ENCODE peak calls at places on chromosomes 5 and 9, in seven cellular contexts. I is nephron progenitor cell, Z is neural progenitor cell, F is AG09309, N is body of pancreas, K is fibroblast of the aortic adventitia, P is heart right ventricle. M is an unnamed sample.

GRCh38 chr5:176670449-176670848 is 23.2 kb downstream of the TSPAN17 start:
- DNase-seq in P (no peak), I (no peak), N (no peak), K (no peak), Z (peak), F (no peak), M (no peak)

GRCh38 chr5:51347704-51348103 is 35.5 kb upstream of the ISL1 start:
- DNase-seq in F (no peak), K (peak), Z (peak), P (no peak), I (no peak), N (no peak), M (no peak)

GRCh38 chr9:133850161-133850560 is 112.0 kb upstream of the SARDH start:
- DNase-seq in N (no peak), K (no peak), P (no peak), I (no peak), F (no peak), Z (no peak), M (no peak)

GRCh38 chr9:136685216-136685615 is 2.0 kb downstream of the AGPAT2 start:
- DNase-seq in N (no peak), Z (no peak), P (peak), K (no peak), F (no peak), I (peak), M (no peak)

GRCh38 chr9:35716236-35716635 is 15.8 kb downstream of the TLN1 start:
- DNase-seq in P (no peak), K (no peak), F (no peak), Z (no peak), I (no peak), N (no peak), M (no peak)

GRCh38 chr5:139901251-139901575 is 105.6 kb downstream of the PSD2 start:
- DNase-seq in I (no peak), N (no peak), P (no peak), K (no peak), F (no peak), Z (no peak), M (no peak)

GRCh38 chr5:76571595-76571994 is 51.6 kb downstream of the F2RL2 start:
- DNase-seq in F (no peak), P (no peak), I (no peak), Z (no peak), N (no peak), K (no peak), M (no peak)

GRCh38 chr5:172407861-172408260 is 46.5 kb downstream of the SH3PXD2B start:
- DNase-seq in F (peak), Z (no peak), P (no peak), N (no peak), K (peak), I (no peak), M (no peak)

GRCh38 chr5:72223371-72223770 is 96.7 kb downstream of the MRPS27 start:
- DNase-seq in N (no peak), I (no peak), F (no peak), Z (no peak), P (no peak), K (no peak), M (no peak)

GRCh38 chr9:16726718-16727451 is 143.6 kb downstream of the BNC2 start:
- DNase-seq in F (peak), I (peak), N (peak), P (peak), Z (peak), K (peak), M (no peak)

GRCh38 chr5:164097747-164098146 is 592.3 kb downstream of the MAT2B start:
- DNase-seq in I (no peak), Z (no peak), P (no peak), F (no peak), N (no peak), K (peak), M (no peak)

GRCh38 chr5:135034963-135035677 is 1.1 kb upstream of the PITX1 start:
- DNase-seq in K (no peak), I (no peak), F (no peak), Z (no peak), P (no peak), N (no peak), M (no peak)

GRCh38 chr9:74173284-74173683 is 323.9 kb upstream of the RORB start:
- DNase-seq in N (no peak), K (no peak), P (no peak), Z (no peak), I (no peak), F (no peak), M (no peak)

GRCh38 chr9:128025756-128026155 is 41.4 kb downstream of the NAIF1 start:
- DNase-seq in Z (no peak), P (no peak), K (no peak), I (no peak), N (no peak), F (no peak), M (no peak)

GRCh38 chr5:122907238-122907637 is 61.8 kb downstream of the SNX24 start:
- DNase-seq in P (no peak), Z (no peak), K (peak), I (no peak), N (no peak), F (no peak), M (no peak)

GRCh38 chr9:95615246-95615645 is 98.5 kb upstream of the PTCH1 start:
- DNase-seq in I (no peak), P (no peak), Z (no peak), N (no peak), F (no peak), K (no peak), M (no peak)

GRCh38 chr9:12604154-12604825 is 88.9 kb upstream of the TYRP1 start:
- DNase-seq in N (no peak), F (no peak), K (peak), I (no peak), P (no peak), Z (no peak), M (no peak)

DNA sequence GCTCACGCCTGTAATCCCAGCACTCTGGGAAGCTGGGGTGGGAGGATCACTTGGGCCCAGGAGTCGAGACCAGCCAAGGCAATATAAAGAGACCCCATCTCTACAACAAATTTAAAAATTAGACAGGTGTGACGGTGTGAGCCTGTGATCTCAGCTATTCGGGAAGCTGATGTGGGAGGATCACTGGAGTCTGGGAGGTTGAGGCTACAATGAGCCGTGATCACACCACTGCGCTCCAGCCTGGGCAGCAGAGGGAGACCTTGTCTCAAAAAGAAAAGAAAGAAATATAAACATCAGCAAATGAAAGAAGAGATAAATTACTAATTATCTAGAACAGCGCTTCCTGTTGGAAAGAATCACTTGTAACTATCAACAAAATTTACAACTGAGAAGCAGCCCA is 105.0 kb downstream of the MAPKAP1 start:
- DNase-seq in P (no peak), K (no peak), N (no peak), Z (no peak), F (no peak), I (peak), M (no peak)
- TF ChIP-seq CTCF in P (no peak), K (no peak), N (no peak), Z (peak), F (peak), I (no peak), M (no peak)

DNA sequence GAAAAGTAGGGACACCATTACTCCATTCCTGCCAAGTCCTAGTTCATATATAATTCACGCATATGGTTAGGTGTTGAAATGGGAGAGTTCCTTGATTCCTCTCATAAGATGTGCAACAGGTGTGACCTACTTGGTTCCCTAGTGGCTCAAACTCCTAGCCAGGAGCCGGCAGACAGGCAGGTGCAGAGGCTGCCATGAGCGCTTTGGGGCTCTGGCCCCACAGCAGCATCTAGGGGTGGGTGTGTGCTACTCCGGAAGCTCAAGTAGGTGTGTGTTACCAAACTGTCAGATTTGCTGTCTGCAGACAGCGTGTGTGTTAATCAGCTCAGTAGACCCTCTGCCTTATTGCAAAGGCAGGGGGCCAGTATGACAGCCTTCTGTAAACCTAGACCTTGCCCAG is 1652.4 kb upstream of the ACO1 start:
- DNase-seq in P (no peak), I (no peak), K (no peak), F (no peak), N (no peak), Z (peak), M (no peak)
- TF ChIP-seq CTCF in P (no peak), I (no peak), K (no peak), F (no peak), N (no peak), Z (no peak), M (no peak)

GRCh38 chr5:149314571-149315111 is 30.7 kb upstream of the GRPEL2 start:
- DNase-seq in Z (no peak), F (no peak), N (no peak), I (no peak), P (no peak), K (no peak), M (no peak)
- TF ChIP-seq CTCF in Z (no peak), F (peak), N (no peak), I (no peak), P (no peak), K (no peak), M (no peak)

DNA sequence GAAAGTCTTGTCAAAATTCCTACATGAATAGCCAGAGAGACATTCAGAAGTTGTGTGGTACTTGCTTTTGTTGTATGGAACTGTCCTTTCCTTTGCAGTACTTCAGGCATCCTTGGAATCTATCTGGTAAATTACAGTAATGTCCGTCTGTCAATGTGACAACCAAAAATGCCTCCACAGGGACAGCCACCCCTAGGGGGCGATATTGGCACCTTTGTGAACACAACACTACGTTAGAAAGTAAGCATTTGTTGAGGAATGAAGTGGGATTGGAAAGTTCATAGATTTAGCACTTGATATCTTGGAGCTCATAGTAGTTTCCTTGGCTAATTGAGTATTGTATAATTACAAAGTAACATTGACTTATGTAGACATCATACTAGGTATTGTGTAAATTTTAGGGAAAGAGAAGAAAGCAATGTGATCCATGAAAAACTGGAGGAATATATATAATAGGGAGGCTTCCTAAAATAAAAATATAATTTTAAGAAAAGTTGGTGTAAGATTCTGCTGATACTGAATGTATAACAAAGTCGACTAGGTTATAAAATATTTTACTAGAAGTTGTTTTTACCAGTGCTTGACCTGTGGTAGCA is 32.7 kb downstream of the TMEFF1 start:
- DNase-seq in F (no peak), N (peak), K (peak), I (peak), Z (peak), P (peak), M (peak)
- TF ChIP-seq CTCF in F (peak), N (peak), K (peak), I (peak), Z (peak), P (peak), M (no peak)

DNA sequence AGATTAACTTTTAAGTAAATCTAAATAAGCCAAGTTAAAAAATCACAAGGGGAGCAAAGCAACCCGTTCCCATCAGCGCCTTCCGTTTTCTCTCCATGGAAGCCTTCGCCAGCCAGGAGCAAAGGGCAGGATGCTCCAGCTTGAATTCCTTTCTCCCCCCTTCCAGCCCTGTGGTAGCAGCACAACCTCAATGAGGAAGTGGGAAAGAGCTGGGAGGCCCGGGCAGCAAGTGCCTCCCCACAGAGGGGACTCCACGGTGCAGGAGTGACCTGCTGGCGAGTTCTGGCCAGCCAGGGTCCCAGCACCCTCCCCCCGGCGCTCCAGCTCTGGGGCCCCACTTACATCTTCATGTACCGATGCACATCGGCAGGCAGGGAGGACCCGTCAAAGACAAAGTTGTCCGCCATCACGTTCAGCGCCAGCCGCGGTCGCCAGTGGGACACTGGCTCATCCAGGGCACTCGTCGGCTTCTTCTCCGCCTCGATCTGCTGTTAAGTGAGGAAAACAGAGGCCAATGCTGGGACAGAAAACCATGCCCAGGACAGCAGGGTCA is 6.3 kb downstream of the CLPTM1L start:
- DNase-seq in P (no peak), K (no peak), Z (no peak), I (no peak), F (no peak), N (no peak), M (no peak)
- TF ChIP-seq CTCF in P (no peak), K (no peak), Z (no peak), I (no peak), F (no peak), N (no peak), M (no peak)

DNA sequence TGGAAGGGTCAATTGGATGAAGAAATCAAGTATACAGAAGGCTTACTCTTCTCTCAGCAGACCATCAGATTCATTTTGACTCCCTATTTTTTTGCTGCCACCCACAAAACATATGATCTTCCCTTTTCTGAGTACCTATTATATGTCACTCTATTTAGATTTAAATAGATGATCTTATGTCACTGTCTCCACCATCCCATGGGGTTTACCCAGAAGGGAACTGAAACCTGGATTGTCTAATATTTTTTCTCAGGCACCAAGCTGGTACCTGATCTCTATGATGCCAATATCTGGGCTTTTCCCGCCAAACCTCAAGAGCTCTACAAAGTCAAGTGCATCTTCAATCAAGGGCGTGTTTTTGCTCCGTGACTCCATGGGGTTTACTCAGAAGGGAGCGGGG is 118.7 kb downstream of the GAS1 start:
- DNase-seq in P (no peak), Z (no peak), K (no peak), N (no peak), I (no peak), F (no peak), M (no peak)
- TF ChIP-seq CTCF in P (no peak), Z (no peak), K (no peak), N (no peak), I (no peak), F (no peak), M (no peak)

GRCh38 chr9:81671880-81672280 is 17.5 kb downstream of the TLE1 start:
- DNase-seq in I (no peak), Z (no peak), F (no peak), N (peak), K (peak), P (peak), M (no peak)

GRCh38 chr9:81678088-81678487 is 11.3 kb downstream of the TLE1 start:
- DNase-seq in N (no peak), P (no peak), F (no peak), I (no peak), Z (no peak), K (no peak), M (no peak)

GRCh38 chr9:81669011-81669739 is 20.2 kb downstream of the TLE1 start:
- DNase-seq in K (no peak), Z (no peak), F (no peak), I (no peak), N (no peak), P (no peak), M (no peak)

GRCh38 chr9:81673310-81673709 is 16.0 kb downstream of the TLE1 start:
- DNase-seq in Z (no peak), K (no peak), I (no peak), F (no peak), N (no peak), P (no peak), M (no peak)
- TF ChIP-seq CTCF in Z (no peak), K (no peak), I (no peak), F (no peak), N (no peak), P (no peak), M (no peak)

DNA sequence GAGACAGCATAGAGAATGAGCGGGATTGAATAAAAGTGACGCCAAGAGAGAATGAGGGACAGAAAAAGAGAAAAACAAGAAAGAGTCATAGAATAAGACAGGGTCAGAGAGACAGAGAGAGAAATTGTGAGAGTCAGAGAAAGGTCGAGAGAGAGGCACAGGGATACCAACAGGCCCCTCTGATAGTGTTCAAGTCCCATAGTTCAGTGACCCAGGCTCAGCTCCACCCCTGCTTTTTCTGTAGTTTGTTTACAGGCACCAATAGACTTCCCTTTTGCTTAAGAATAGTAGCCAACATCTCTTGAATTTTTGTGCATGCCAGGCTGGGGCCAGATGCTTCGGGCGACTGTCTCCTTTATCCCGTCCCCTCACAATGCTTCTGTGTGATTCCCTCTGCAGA is 62.5 kb downstream of the ARHGEF37 start:
- DNase-seq in N (no peak), I (no peak), K (no peak), F (no peak), P (no peak), Z (no peak), M (no peak)
- TF ChIP-seq CTCF in N (no peak), I (no peak), K (no peak), F (no peak), P (no peak), Z (no peak), M (no peak)